ENCODE peak calls at places on chromosome 9, in seven cellular contexts. M, K, H, B, V, S and O are unnamed samples.

GRCh38 chr9:85743290-85744128 is 1.8 kb upstream of the AGTPBP1 start:
- DNase-seq in M (no peak), K (peak; percentile 19), H (peak; percentile 38), B (peak; percentile 83), V (peak; percentile 77), S (no peak), O (peak; percentile 93)

GRCh38 chr9:131298816-131299215 is 9.3 kb downstream of the PLPP7 start:
- DNase-seq in M (no peak), K (no peak), H (no peak), B (no peak), V (no peak), S (no peak), O (no peak)

GRCh38 chr9:27462434-27462833 is 61.7 kb upstream of the IFNK start:
- DNase-seq in M (no peak), K (no peak), H (no peak), B (no peak), V (no peak), S (no peak), O (no peak)

GRCh38 chr9:131418143-131419028 is 24.5 kb downstream of the PRRC2B start:
- DNase-seq in M (peak; percentile 39), K (no peak), H (peak; percentile 56), B (no peak), V (no peak), S (peak; percentile 85), O (peak; percentile 45)

GRCh38 chr9:83956288-83957028 is 23.6 kb downstream of the HNRNPK start:
- DNase-seq in M (peak; percentile 79), K (peak; percentile 49), H (peak; percentile 59), B (no peak), V (peak; percentile 61), S (peak; percentile 80), O (peak; percentile 33)

GRCh38 chr9:85401998-85402397 is 339.8 kb downstream of the AGTPBP1 start:
- DNase-seq in M (no peak), K (no peak), H (no peak), B (no peak), V (peak; percentile 38), S (no peak), O (no peak)

GRCh38 chr9:136140966-136141365 is 22.3 kb upstream of the TMEM250 start:
- DNase-seq in M (no peak), K (no peak), H (no peak), B (no peak), V (no peak), S (no peak), O (no peak)

GRCh38 chr9:136748656-136749551 is 579 bp upstream of the LCN6 start:
- DNase-seq in M (peak; percentile 68), K (no peak), H (no peak), B (no peak), V (no peak), S (peak; percentile 69), O (no peak)

GRCh38 chr9:31520301-31521085 is 864.0 kb upstream of the ACO1 start:
- DNase-seq in M (no peak), K (no peak), H (no peak), B (no peak), V (no peak), S (no peak), O (no peak)

GRCh38 chr9:93682155-93682968 is 106.0 kb downstream of the PHF2 start:
- DNase-seq in M (peak; percentile 60), K (peak; percentile 39), H (peak; percentile 91), B (no peak), V (peak; percentile 60), S (peak; percentile 59), O (peak; percentile 57)

GRCh38 chr9:130933114-130934046 is 5.7 kb downstream of the FIBCD1 start:
- DNase-seq in M (no peak), K (no peak), H (no peak), B (no peak), V (peak; percentile 67), S (no peak), O (peak; percentile 42)

GRCh38 chr9:104868687-104869404 is 59.1 kb downstream of the ABCA1 start:
- DNase-seq in M (peak; percentile 69), K (no peak), H (peak; percentile 73), B (peak; percentile 78), V (peak; percentile 60), S (peak; percentile 39), O (peak; percentile 93)

GRCh38 chr9:131676431-131676972 is 63.4 kb downstream of the RAPGEF1 start:
- DNase-seq in M (no peak), K (peak; percentile 73), H (no peak), B (no peak), V (no peak), S (no peak), O (no peak)

GRCh38 chr9:129139993-129140396 is 28.8 kb downstream of the PTPA start:
- DNase-seq in M (peak; percentile 95), K (peak; percentile 70), H (peak; percentile 96), B (peak; percentile 99), V (peak; percentile 95), S (peak; percentile 92), O (peak; percentile 100)

DNA sequence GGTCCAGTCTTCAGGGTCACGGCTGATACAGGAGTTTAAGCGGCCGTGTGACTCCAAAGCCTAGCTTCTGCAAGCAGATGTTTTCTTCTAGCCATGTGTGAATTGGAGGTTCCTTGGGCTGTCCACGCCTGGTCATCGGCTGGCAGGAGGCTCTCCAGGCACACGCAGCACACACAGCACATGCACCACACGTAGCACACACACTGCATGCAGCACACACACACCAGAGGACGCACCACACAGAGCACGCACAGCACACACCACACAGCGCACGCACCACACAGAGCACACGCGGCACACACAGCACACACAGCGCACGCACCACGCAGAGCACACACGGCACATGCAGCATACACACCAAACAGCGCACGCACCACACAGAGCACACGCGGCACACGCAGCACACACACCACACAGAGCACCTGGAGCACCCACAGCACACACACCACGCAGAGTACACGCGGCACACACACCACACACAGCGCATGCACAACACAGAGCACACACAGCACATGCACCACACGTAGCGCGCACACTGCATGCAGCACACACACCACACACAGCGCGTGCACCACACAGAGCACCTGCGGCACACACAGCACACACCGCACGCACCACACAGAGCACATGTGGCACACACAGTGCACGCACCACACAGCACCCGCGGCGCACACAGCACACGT is 234.3 kb downstream of the FANCC start:
- DNase-seq in M (no peak), K (no peak), H (no peak), B (no peak), V (no peak), S (peak; percentile 16), O (no peak)
- H3K27ac ChIP-seq in M (peak overlapping the region; percentile 90), K (no peak overlapping the region), H (no peak overlapping the region), B (no peak overlapping the region), V (no peak overlapping the region), S (no peak overlapping the region), O (no peak overlapping the region)

DNA sequence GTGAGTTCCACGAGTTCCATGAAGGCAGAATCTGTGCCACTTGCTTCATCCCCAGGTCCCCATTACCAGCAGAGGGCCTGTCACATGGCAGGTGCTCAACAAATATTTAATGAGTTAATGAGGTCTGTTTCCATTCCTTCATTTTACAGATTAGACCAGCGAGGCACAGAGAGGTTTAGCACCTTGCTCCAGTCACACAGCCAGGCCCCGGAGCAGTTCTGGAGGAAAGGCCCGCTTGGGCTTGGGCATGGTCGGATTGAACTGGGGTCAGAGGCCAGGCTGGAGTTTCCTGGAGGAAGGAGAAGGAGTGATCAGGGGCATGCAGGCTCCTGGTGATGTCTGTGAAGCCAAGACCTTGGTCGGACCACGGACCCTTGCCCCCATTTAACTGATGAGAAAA is 4.0 kb upstream of the ST6GALNAC4 start:
- DNase-seq in M (no peak), K (no peak), H (no peak), B (no peak), V (no peak), S (no peak), O (no peak)
- H3K27ac ChIP-seq in M (no peak overlapping the region), K (no peak overlapping the region), H (no peak overlapping the region), B (no peak overlapping the region), V (no peak overlapping the region), S (no peak overlapping the region), O (no peak overlapping the region)

GRCh38 chr9:75230469-75230868 is 142.2 kb downstream of the OSTF1 start:
- DNase-seq in M (no peak), K (no peak), H (no peak), B (no peak), V (no peak), S (no peak), O (no peak)
- H3K27ac ChIP-seq in M (no peak overlapping the region), K (no peak overlapping the region), H (no peak overlapping the region), B (no peak overlapping the region), V (no peak overlapping the region), S (peak overlapping the region; percentile 61), O (no peak overlapping the region)

GRCh38 chr9:125189011-125189360 is 617 bp downstream of the PPP6C start:
- DNase-seq in M (peak; percentile 18), K (peak; percentile 38), H (peak; percentile 32), B (no peak), V (no peak), S (peak; percentile 22), O (peak; percentile 48)

GRCh38 chr9:125177888-125178287 is 11.7 kb downstream of the PPP6C start:
- DNase-seq in M (no peak), K (no peak), H (no peak), B (no peak), V (no peak), S (no peak), O (no peak)

GRCh38 chr9:125183054-125183453 is 6.5 kb downstream of the PPP6C start:
- DNase-seq in M (no peak), K (no peak), H (no peak), B (no peak), V (no peak), S (no peak), O (no peak)

GRCh38 chr9:125180876-125181275 is 8.7 kb downstream of the PPP6C start:
- DNase-seq in M (no peak), K (no peak), H (no peak), B (no peak), V (no peak), S (no peak), O (no peak)

DNA sequence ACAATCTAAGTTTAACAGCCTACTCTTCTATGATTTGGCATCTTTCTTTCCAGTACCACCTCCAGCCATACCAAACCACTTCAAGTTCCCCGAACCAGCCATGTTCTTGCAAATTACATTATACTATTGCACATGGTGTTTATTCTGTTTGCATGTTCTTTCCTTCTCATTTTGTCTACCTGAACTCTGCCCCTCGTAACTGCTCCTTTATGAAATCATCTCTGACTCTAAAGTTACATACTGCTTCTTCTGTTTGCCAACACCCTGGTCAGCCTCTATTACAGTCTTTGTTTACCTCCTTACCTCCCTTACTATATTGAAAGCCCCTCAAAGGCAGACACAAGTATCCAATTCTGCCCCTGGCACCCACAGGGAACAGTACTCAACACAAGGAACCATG is 6.0 kb downstream of the PPP6C start:
- DNase-seq in M (no peak), K (no peak), H (no peak), B (no peak), V (no peak), S (no peak), O (no peak)
- H3K27ac ChIP-seq in M (peak overlapping the region; percentile 54), K (no peak overlapping the region), H (no peak overlapping the region), B (no peak overlapping the region), V (no peak overlapping the region), S (no peak overlapping the region), O (peak overlapping the region; percentile 38)

GRCh38 chr9:87567566-87567965 is 69.9 kb downstream of the DAPK1 start:
- DNase-seq in M (no peak), K (no peak), H (no peak), B (no peak), V (no peak), S (no peak), O (no peak)
- H3K27ac ChIP-seq in M (no peak overlapping the region), K (no peak overlapping the region), H (no peak overlapping the region), B (no peak overlapping the region), V (no peak overlapping the region), S (no peak overlapping the region), O (no peak overlapping the region)

GRCh38 chr9:72565535-72565934 is 44.1 kb downstream of the TMC1 start:
- DNase-seq in M (no peak), K (no peak), H (no peak), B (no peak), V (no peak), S (no peak), O (no peak)
- H3K27ac ChIP-seq in M (no peak overlapping the region), K (no peak overlapping the region), H (no peak overlapping the region), B (no peak overlapping the region), V (no peak overlapping the region), S (no peak overlapping the region), O (no peak overlapping the region)